ENCODE peak calls at places on chromosomes 11 and 22, in six cellular contexts. One of them, this sample, is unnamed.

GRCh38 chr11:121777056-121777455 is 324.3 kb upstream of the SORL1-AS1 start:
- DNase-seq in NCI-H1436: no peak
- DNase-seq in amniotic epithelial cell: peak
- DNase-seq in left cardiac atrium: no peak
- DNase-seq in HuH-7: no peak
- DNase-seq in Jurkat, Clone E6-1: no peak
- DNase-seq in this sample: no peak

GRCh38 chr11:78802058-78802633 is 227.5 kb upstream of the NARS2 start:
- DNase-seq in NCI-H1436: no peak
- DNase-seq in amniotic epithelial cell: peak
- DNase-seq in left cardiac atrium: no peak
- DNase-seq in HuH-7: no peak
- DNase-seq in Jurkat, Clone E6-1: no peak
- DNase-seq in this sample: no peak

GRCh38 chr11:100550910-100551309 is 136.2 kb upstream of the ARHGAP42 start:
- DNase-seq in NCI-H1436: peak
- DNase-seq in amniotic epithelial cell: no peak
- DNase-seq in left cardiac atrium: no peak
- DNase-seq in HuH-7: no peak
- DNase-seq in Jurkat, Clone E6-1: no peak
- DNase-seq in this sample: no peak

GRCh38 chr11:69674267-69674885 is 777 bp downstream of the LTO1 start:
- DNase-seq in NCI-H1436: no peak
- DNase-seq in amniotic epithelial cell: peak
- DNase-seq in left cardiac atrium: peak
- DNase-seq in HuH-7: no peak
- DNase-seq in Jurkat, Clone E6-1: no peak
- DNase-seq in this sample: no peak

GRCh38 chr11:64881476-64881875 is 3.1 kb upstream of the EHD1 start:
- DNase-seq in NCI-H1436: no peak
- DNase-seq in amniotic epithelial cell: no peak
- DNase-seq in left cardiac atrium: no peak
- DNase-seq in HuH-7: no peak
- DNase-seq in Jurkat, Clone E6-1: no peak
- DNase-seq in this sample: no peak

GRCh38 chr22:44526431-44527115 is 28.5 kb upstream of the RTL6 start:
- DNase-seq in NCI-H1436: peak
- DNase-seq in amniotic epithelial cell: no peak
- DNase-seq in left cardiac atrium: no peak
- DNase-seq in HuH-7: no peak
- DNase-seq in Jurkat, Clone E6-1: no peak
- DNase-seq in this sample: no peak

GRCh38 chr11:122850076-122850631 is 11.9 kb downstream of the CRTAM start:
- DNase-seq in NCI-H1436: no peak
- DNase-seq in amniotic epithelial cell: peak
- DNase-seq in left cardiac atrium: no peak
- DNase-seq in HuH-7: no peak
- DNase-seq in Jurkat, Clone E6-1: no peak
- DNase-seq in this sample: no peak

GRCh38 chr11:46353706-46354105 is 6.4 kb downstream of the DGKZ start:
- DNase-seq in NCI-H1436: no peak
- DNase-seq in amniotic epithelial cell: peak
- DNase-seq in left cardiac atrium: no peak
- DNase-seq in HuH-7: no peak
- DNase-seq in Jurkat, Clone E6-1: no peak
- DNase-seq in this sample: no peak

GRCh38 chr11:47183031-47183856 is 3.0 kb downstream of the PACSIN3 start:
- DNase-seq in NCI-H1436: no peak
- DNase-seq in amniotic epithelial cell: no peak
- DNase-seq in left cardiac atrium: peak
- DNase-seq in HuH-7: no peak
- DNase-seq in Jurkat, Clone E6-1: no peak
- DNase-seq in this sample: no peak

GRCh38 chr22:26139320-26139719 is 29.9 kb upstream of the SEZ6L start:
- DNase-seq in NCI-H1436: no peak
- DNase-seq in amniotic epithelial cell: no peak
- DNase-seq in left cardiac atrium: peak
- DNase-seq in HuH-7: no peak
- DNase-seq in Jurkat, Clone E6-1: no peak
- DNase-seq in this sample: no peak

GRCh38 chr11:65471410-65471762 is 27.5 kb upstream of the MALAT1 start:
- DNase-seq in NCI-H1436: peak
- DNase-seq in amniotic epithelial cell: peak
- DNase-seq in left cardiac atrium: peak
- DNase-seq in HuH-7: peak
- DNase-seq in Jurkat, Clone E6-1: no peak
- DNase-seq in this sample: peak

GRCh38 chr11:2693271-2693833 is 6.4 kb downstream of the KCNQ1OT1 start:
- DNase-seq in NCI-H1436: no peak
- DNase-seq in amniotic epithelial cell: no peak
- DNase-seq in left cardiac atrium: peak
- DNase-seq in HuH-7: no peak
- DNase-seq in Jurkat, Clone E6-1: no peak
- DNase-seq in this sample: no peak

GRCh38 chr11:1690167-1691026 is 6.6 kb upstream of the KRTAP5-6 start:
- DNase-seq in NCI-H1436: no peak
- DNase-seq in amniotic epithelial cell: no peak
- DNase-seq in left cardiac atrium: no peak
- DNase-seq in HuH-7: no peak
- DNase-seq in Jurkat, Clone E6-1: no peak
- DNase-seq in this sample: no peak

GRCh38 chr22:45224988-45225731 is 15.5 kb downstream of the KIAA0930 start:
- DNase-seq in NCI-H1436: no peak
- DNase-seq in amniotic epithelial cell: no peak
- DNase-seq in left cardiac atrium: no peak
- DNase-seq in HuH-7: no peak
- DNase-seq in Jurkat, Clone E6-1: no peak
- DNase-seq in this sample: no peak

This sample was measured in A549.